ENCODE peak calls at places on chromosomes 13 and 19, in five cellular contexts. X is heart right ventricle; S is CD4-positive, alpha-beta memory T cell; B is mammary epithelial cell; T is esophagus muscularis mucosa. O is an unnamed sample. For H3K4me1, the result is how much of the 10 kb centered on the place peaks cover.

GRCh38 chr19:33811736-33812387 is 15.2 kb downstream of the KCTD15 start:
- DNase-seq in X (no peak), S (no peak), B (no peak), T (no peak), O (no peak)

GRCh38 chr19:53881482-53882390 is at the start of gene PRKCG:
- DNase-seq in X (no peak), S (peak), B (peak), T (no peak), O (no peak)

GRCh38 chr13:48161530-48162179 is 66.8 kb upstream of the MED4 start:
- DNase-seq in X (peak), S (no peak), B (no peak), T (no peak), O (no peak)

GRCh38 chr13:29571876-29572570 is 23.5 kb downstream of the SLC7A1 start:
- DNase-seq in X (no peak), S (no peak), B (no peak), T (no peak), O (no peak)

GRCh38 chr13:27975579-27976361 is 6.7 kb upstream of the CDX2 start:
- DNase-seq in X (no peak), S (no peak), B (no peak), T (no peak), O (no peak)

GRCh38 chr19:54430306-54431254 is 15.3 kb downstream of the TTYH1 start:
- DNase-seq in X (peak), S (no peak), B (no peak), T (no peak), O (peak)

GRCh38 chr19:35596366-35596999 is 10.5 kb downstream of the PMIS2 start:
- DNase-seq in X (no peak), S (no peak), B (no peak), T (no peak), O (no peak)

GRCh38 chr13:79941752-79942151 is 399.2 kb downstream of the SPRY2 start:
- DNase-seq in X (no peak), S (no peak), B (no peak), T (no peak), O (no peak)

GRCh38 chr19:56217039-56217949 is 15.2 kb downstream of the ZSCAN5C start:
- DNase-seq in X (peak), S (no peak), B (peak), T (no peak), O (peak)

GRCh38 chr13:26742691-26743358 is 17.8 kb downstream of the GPR12 start:
- DNase-seq in X (no peak), S (no peak), B (no peak), T (peak), O (no peak)

GRCh38 chr19:2661615-2662014 is 40.9 kb downstream of the GNG7 start:
- DNase-seq in X (no peak), S (no peak), B (no peak), T (no peak), O (no peak)

GRCh38 chr19:5961969-5962945 is 15.7 kb downstream of the RANBP3 start:
- DNase-seq in X (no peak), S (peak), B (no peak), T (no peak), O (peak)

GRCh38 chr19:6459356-6460098 is at the start of gene SLC25A23:
- DNase-seq in X (peak), S (peak), B (peak), T (no peak), O (peak)

GRCh38 chr19:23071087-23071511 is 45.7 kb upstream of the ZNF730 start:
- DNase-seq in X (peak), S (no peak), B (no peak), T (no peak), O (peak)

GRCh38 chr19:47228937-47229673 is 1.9 kb downstream of the BBC3 start:
- DNase-seq in X (no peak), S (peak), B (peak), T (no peak), O (peak)

GRCh38 chr13:94322925-94323324 is 156.6 kb downstream of the DCT start:
- DNase-seq in X (no peak), S (no peak), B (no peak), T (peak), O (no peak)

GRCh38 chr13:107373551-107373950 is 805.6 kb upstream of the ARGLU1 start:
- DNase-seq in X (no peak), S (no peak), B (peak), T (no peak), O (peak)

GRCh38 chr19:16888629-16889371 is at the start of gene F2RL3:
- DNase-seq in X (peak), S (no peak), B (no peak), T (no peak), O (peak)

GRCh38 chr19:5166262-5166661 is 174.3 kb downstream of the PTPRS start:
- DNase-seq in X (no peak), S (no peak), B (peak), T (no peak), O (peak)

GRCh38 chr13:74316531-74316930 is 182.3 kb upstream of the KLF12 start:
- DNase-seq in X (no peak), S (no peak), B (peak), T (no peak), O (peak)

GRCh38 chr13:61727714-61728275 is 312.1 kb upstream of the PCDH20 start:
- DNase-seq in X (no peak), S (no peak), B (peak), T (no peak), O (no peak)

GRCh38 chr19:21402303-21402985 is 5.5 kb downstream of the ZNF493 start:
- DNase-seq in X (no peak), S (no peak), B (no peak), T (no peak), O (no peak)

GRCh38 chr13:51270606-51271005 is 48.4 kb downstream of the FAM124A start:
- DNase-seq in X (no peak), S (no peak), B (no peak), T (no peak), O (no peak)

GRCh38 chr19:53879145-53880037 is 2.6 kb upstream of the PRKCG start:
- DNase-seq in X (peak), S (peak), B (peak), T (peak), O (peak)

GRCh38 chr19:1440418-1440801 is 2.2 kb downstream of the RPS15 start:
- DNase-seq in X (no peak), S (no peak), B (no peak), T (no peak), O (no peak)
- H3K4me1 ChIP-seq in X (under half), S (under half), B (under half), T (under half), O (under half)

GRCh38 chr19:48441360-48442050 is 4.3 kb upstream of the GRWD1 start:
- DNase-seq in X (no peak), S (no peak), B (no peak), T (no peak), O (no peak)
- H3K27ac ChIP-seq in X (no peak), S (no peak), B (no peak), T (no peak), O (no peak)

GRCh38 chr19:39264306-39265290 is 3.6 kb upstream of the IFNL2 start:
- DNase-seq in X (no peak), S (no peak), B (no peak), T (no peak), O (peak)
- H3K4me3 ChIP-seq in X (no peak), S (no peak), B (no peak), T (no peak), O (no peak)

GRCh38 chr19:10898633-10899032 is 27.3 kb downstream of the CARM1 start:
- DNase-seq in X (no peak), S (no peak), B (no peak), T (no peak), O (no peak)

GRCh38 chr19:10894911-10895213 is 23.5 kb downstream of the CARM1 start:
- DNase-seq in X (no peak), S (no peak), B (no peak), T (no peak), O (no peak)

GRCh38 chr19:10895920-10896319 is 24.6 kb downstream of the CARM1 start:
- DNase-seq in X (no peak), S (no peak), B (no peak), T (no peak), O (no peak)

GRCh38 chr19:10895363-10895762 is 24.0 kb downstream of the CARM1 start:
- DNase-seq in X (no peak), S (no peak), B (no peak), T (no peak), O (no peak)

DNA sequence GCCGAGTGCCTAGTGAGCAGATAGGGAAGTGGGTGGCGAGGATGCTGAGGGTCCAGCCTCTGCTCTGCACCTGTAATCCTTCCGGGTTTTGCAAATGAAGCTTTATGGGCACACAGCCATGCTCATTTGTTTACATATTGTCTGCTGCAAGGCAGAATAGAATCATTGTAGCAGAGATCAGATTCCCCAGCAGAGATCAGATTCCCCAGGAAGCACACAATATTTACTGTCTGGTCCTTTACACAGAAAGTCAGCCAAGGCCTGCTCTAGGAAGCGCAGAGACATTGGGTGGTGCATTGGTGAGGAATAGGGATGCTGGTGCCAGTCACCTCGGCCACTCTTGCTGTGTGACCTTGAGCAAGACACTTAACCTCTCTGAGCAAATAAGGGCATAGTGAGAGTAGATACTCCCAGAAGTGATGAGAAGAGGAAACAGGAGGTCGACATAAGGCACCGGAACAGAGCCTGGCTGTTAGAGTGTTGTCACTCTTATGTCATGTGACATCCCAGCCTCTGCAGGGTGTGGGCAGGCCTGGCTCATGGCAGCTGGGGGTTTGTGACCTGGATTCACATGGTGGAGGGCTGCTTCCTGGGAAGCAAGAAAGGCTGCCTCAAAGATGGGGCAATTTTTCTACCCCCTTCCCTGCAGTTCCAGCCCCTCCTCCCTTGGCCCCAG is 25.6 kb downstream of the CARM1 start:
- DNase-seq in X (no peak), S (no peak), B (no peak), T (no peak), O (no peak)
- H3K4me1 ChIP-seq in X (under half), S (under half), B (under half), T (half or more), O (under half)

GRCh38 chr13:72072223-72072622 is 205.2 kb upstream of the DACH1 start:
- DNase-seq in X (no peak), S (no peak), B (no peak), T (no peak), O (no peak)
- H3K27ac ChIP-seq in X (no peak), S (no peak), B (no peak), T (no peak), O (no peak)

GRCh38 chr13:99955747-99956472 is 15.7 kb downstream of the ZIC5 start:
- DNase-seq in X (no peak), S (no peak), B (no peak), T (no peak), O (no peak)
- H3K4me3 ChIP-seq in X (peak), S (no peak), B (no peak), T (peak), O (no peak)

DNA sequence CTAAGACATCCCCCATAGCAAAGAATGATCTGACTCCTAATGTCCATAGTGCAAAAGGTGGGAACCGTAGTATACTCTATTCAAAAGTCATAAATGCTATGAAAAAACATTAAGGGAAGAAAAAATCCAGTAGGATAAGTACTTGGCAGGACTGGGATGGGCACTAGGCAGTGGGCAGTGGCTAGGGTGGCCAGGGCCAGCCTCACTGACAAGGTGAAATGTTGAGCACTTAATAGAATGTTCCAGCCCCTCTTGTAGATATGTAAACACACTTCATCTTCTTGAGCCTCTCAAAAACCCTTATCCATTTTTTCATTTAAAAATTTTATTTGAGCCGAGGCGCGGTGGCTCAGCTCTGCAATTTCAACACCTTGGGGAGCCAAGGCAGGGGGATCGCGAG is 1.5 kb upstream of the CLEC4G start:
- DNase-seq in X (no peak), S (no peak), B (no peak), T (no peak), O (no peak)
- H3K4me1 ChIP-seq in X (under half), S (under half), B (under half), T (under half), O (under half)

DNA sequence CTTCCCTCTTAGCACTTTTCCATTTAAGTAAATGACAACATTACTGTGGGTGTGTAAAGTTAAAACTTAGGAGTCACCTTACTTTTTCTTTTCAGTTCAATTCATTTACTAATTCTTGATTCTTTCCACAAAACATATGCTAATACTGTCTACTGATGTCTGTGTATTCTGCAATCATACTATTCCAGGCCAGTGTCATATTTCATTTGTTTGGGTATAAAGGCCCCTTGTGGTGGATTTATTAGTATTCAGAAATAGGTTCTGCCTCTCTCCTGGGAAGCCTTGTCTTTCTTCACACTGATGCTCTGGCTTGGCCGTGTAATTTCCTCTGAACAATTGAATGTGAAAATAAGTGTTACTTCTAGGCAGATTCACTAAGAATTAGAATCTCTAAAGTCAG is 621.9 kb upstream of the SPRY2 start:
- DNase-seq in X (no peak), S (no peak), B (no peak), T (no peak), O (no peak)
- H3K27ac ChIP-seq in X (no peak), S (no peak), B (no peak), T (no peak), O (no peak)

O was measured in fibroblast of lung.